ENCODE peak calls at places on chromosome X, in eight cellular contexts. D is ecto neural progenitor cell, C is AG09319, U is left cardiac atrium, R is GM10248, S is C1 segment of cervical spinal cord, M is choroid plexus epithelial cell, A is HepG2. E is an unnamed sample.

GRCh38 chrX:83416273-83416672 is 91.8 kb upstream of the POU3F4 start:
- DNase-seq in D (no peak), C (no peak), U (no peak), R (no peak), S (no peak), M (peak), A (no peak), E (no peak)

GRCh38 chrX:47854474-47854873 is 17.8 kb downstream of the ZNF81 start:
- DNase-seq in D (no peak), C (no peak), U (peak), R (no peak), S (no peak), M (peak), A (no peak), E (no peak)

GRCh38 chrX:131288738-131289511 is at the start of gene IGSF1:
- DNase-seq in D (peak), C (no peak), U (peak), R (no peak), S (peak), M (peak), A (peak), E (no peak)

GRCh38 chrX:15903186-15903681 is 48.6 kb upstream of the AP1S2 start:
- DNase-seq in D (no peak), C (no peak), U (no peak), R (peak), S (no peak), M (no peak), A (no peak), E (no peak)

GRCh38 chrX:38903093-38903492 is 101.8 kb downstream of the MID1IP1 start:
- DNase-seq in D (no peak), C (no peak), U (no peak), R (no peak), S (no peak), M (no peak), A (no peak), E (no peak)

GRCh38 chrX:135477576-135477975 is 42.9 kb upstream of the INTS6L start:
- DNase-seq in D (peak), C (peak), U (peak), R (no peak), S (no peak), M (peak), A (peak), E (peak)

GRCh38 chrX:47579537-47579936 is 2.7 kb upstream of the TIMP1 start:
- DNase-seq in D (no peak), C (no peak), U (no peak), R (peak), S (no peak), M (peak), A (no peak), E (no peak)

GRCh38 chrX:96576358-96576757 is 108.3 kb upstream of the DIAPH2 start:
- DNase-seq in D (no peak), C (no peak), U (no peak), R (no peak), S (no peak), M (no peak), A (no peak), E (no peak)

GRCh38 chrX:48815266-48815665 is 11.0 kb upstream of the ERAS start:
- DNase-seq in D (no peak), C (no peak), U (no peak), R (no peak), S (no peak), M (no peak), A (no peak), E (no peak)

GRCh38 chrX:118088084-118088483 is 28.5 kb downstream of the KLHL13 start:
- DNase-seq in D (no peak), C (no peak), U (no peak), R (no peak), S (no peak), M (no peak), A (no peak), E (no peak)

GRCh38 chrX:1476682-1477081 is 24.0 kb upstream of the ASMTL start:
- DNase-seq in D (peak), C (no peak), U (no peak), R (no peak), S (no peak), M (no peak), A (no peak), E (no peak)

GRCh38 chrX:1261285-1261684 is 7.3 kb upstream of the CSF2RA start:
- DNase-seq in D (no peak), C (no peak), U (no peak), R (no peak), S (no peak), M (no peak), A (no peak), E (no peak)

GRCh38 chrX:47229427-47229826 is 3.4 kb upstream of the USP11 start:
- DNase-seq in D (no peak), C (no peak), U (no peak), R (no peak), S (no peak), M (no peak), A (no peak), E (no peak)

GRCh38 chrX:39609941-39610340 is 487.8 kb downstream of the BCOR start:
- DNase-seq in D (no peak), C (no peak), U (no peak), R (no peak), S (no peak), M (no peak), A (no peak), E (no peak)

GRCh38 chrX:23694606-23695005 is 27.3 kb downstream of the PRDX4 start:
- DNase-seq in D (peak), C (peak), U (peak), R (peak), S (no peak), M (peak), A (peak), E (peak)

GRCh38 chrX:134547047-134547679 is 87.2 kb downstream of the HPRT1 start:
- DNase-seq in D (no peak), C (no peak), U (no peak), R (no peak), S (no peak), M (peak), A (no peak), E (no peak)

GRCh38 chrX:132444936-132445335 is 43.9 kb downstream of the MBNL3 start:
- DNase-seq in D (no peak), C (no peak), U (no peak), R (no peak), S (no peak), M (no peak), A (no peak), E (no peak)

GRCh38 chrX:46180258-46180687 is 364.9 kb downstream of the ZNF674 start:
- DNase-seq in D (peak), C (peak), U (no peak), R (no peak), S (no peak), M (peak), A (peak), E (no peak)

GRCh38 chrX:2334237-2334636 is 166.5 kb downstream of the DHRSX start:
- DNase-seq in D (no peak), C (no peak), U (no peak), R (no peak), S (no peak), M (no peak), A (no peak), E (no peak)

GRCh38 chrX:40423299-40423698 is 157.5 kb upstream of the ATP6AP2 start:
- DNase-seq in D (no peak), C (no peak), U (no peak), R (no peak), S (no peak), M (peak), A (no peak), E (no peak)

GRCh38 chrX:102765794-102766193 is 45.3 kb downstream of the GPRASP3 start:
- DNase-seq in D (no peak), C (peak), U (no peak), R (no peak), S (no peak), M (peak), A (no peak), E (no peak)

GRCh38 chrX:108439961-108440696 is 491 bp downstream of the COL4A5 start:
- DNase-seq in D (peak), C (no peak), U (peak), R (no peak), S (no peak), M (peak), A (no peak), E (no peak)

GRCh38 chrX:104195489-104196084 is 29.3 kb downstream of the FAM199X start:
- DNase-seq in D (no peak), C (no peak), U (no peak), R (peak), S (no peak), M (peak), A (peak), E (peak)

GRCh38 chrX:68835468-68835867 is 6.6 kb downstream of the EFNB1 start:
- DNase-seq in D (peak), C (no peak), U (no peak), R (no peak), S (no peak), M (no peak), A (no peak), E (no peak)

GRCh38 chrX:30702736-30703135 is 49.5 kb downstream of the GK start:
- DNase-seq in D (no peak), C (peak), U (no peak), R (no peak), S (no peak), M (peak), A (no peak), E (no peak)

GRCh38 chrX:43065978-43066377 is 288.0 kb upstream of the PPP1R2C start:
- DNase-seq in D (no peak), C (no peak), U (no peak), R (no peak), S (no peak), M (no peak), A (no peak), E (no peak)

GRCh38 chrX:21943460-21944135 is 3.1 kb downstream of the SMS start:
- DNase-seq in D (no peak), C (no peak), U (no peak), R (no peak), S (no peak), M (peak), A (no peak), E (peak)

GRCh38 chrX:136423724-136424123 is 64.0 kb upstream of the BRS3 start:
- DNase-seq in D (no peak), C (no peak), U (no peak), R (no peak), S (no peak), M (no peak), A (no peak), E (no peak)

GRCh38 chrX:38282044-38282443 is 45.3 kb downstream of the RPGR start:
- DNase-seq in D (no peak), C (no peak), U (no peak), R (no peak), S (no peak), M (peak), A (no peak), E (no peak)

GRCh38 chrX:72243472-72243871 is 4.6 kb upstream of the ERCC6L start:
- DNase-seq in D (no peak), C (no peak), U (no peak), R (no peak), S (no peak), M (peak), A (no peak), E (no peak)

GRCh38 chrX:55159556-55159955 is 60.6 kb upstream of the PAGE5 start:
- DNase-seq in D (no peak), C (no peak), U (no peak), R (no peak), S (no peak), M (no peak), A (no peak), E (no peak)

GRCh38 chrX:4382273-4382672 is 668.8 kb upstream of the PRKX start:
- DNase-seq in D (no peak), C (no peak), U (no peak), R (no peak), S (no peak), M (no peak), A (no peak), E (no peak)

GRCh38 chrX:67652581-67652980 is 108.8 kb downstream of the AR start:
- DNase-seq in D (no peak), C (no peak), U (no peak), R (no peak), S (no peak), M (no peak), A (no peak), E (no peak)

GRCh38 chrX:153782324-153782723 is 1.5 kb downstream of the SRPK3 start:
- DNase-seq in D (no peak), C (no peak), U (no peak), R (no peak), S (no peak), M (no peak), A (no peak), E (no peak)

GRCh38 chrX:107849747-107850478 is 24.2 kb downstream of the MID2 start:
- DNase-seq in D (no peak), C (no peak), U (no peak), R (no peak), S (no peak), M (peak), A (no peak), E (no peak)

E was measured in Panc1.